ENCODE peak calls at places on chromosomes 1 and 21, in nine cellular contexts. A is tibial nerve, O is colonic mucosa, C is GM23248, T is K562, Y is fibroblast of lung, G is ovary, M is psoas muscle, S is sigmoid colon. K is an unnamed sample.

GRCh38 chr1:208203127-208203847 is 40.9 kb downstream of the PLXNA2 start:
- DNase-seq in T (no peak), C (peak; percentile 92), A (peak; percentile 44), Y (peak; percentile 58), S (no peak), M (no peak), G (peak; percentile 58), O (peak; percentile 87), K (no peak)

GRCh38 chr21:34791776-34792503 is 123.1 kb downstream of the CLIC6 start:
- DNase-seq in T (no peak), S (no peak), C (no peak), G (no peak), Y (no peak), M (no peak), O (no peak), A (no peak), K (no peak)

GRCh38 chr21:44869860-44870747 is 3.4 kb downstream of the PTTG1IP start:
- DNase-seq in C (peak; percentile 96), A (peak; percentile 65), T (no peak), O (no peak), Y (peak; percentile 88), M (peak; percentile 60), S (peak; percentile 88), G (peak; percentile 77), K (no peak)

GRCh38 chr21:23245231-23245630 is 2247.0 kb downstream of the NCAM2 start:
- DNase-seq in C (no peak), O (no peak), A (no peak), S (no peak), T (no peak), G (no peak), Y (no peak), M (no peak), K (no peak)

GRCh38 chr1:174815474-174815908 is 184.3 kb upstream of the CACYBP start:
- DNase-seq in M (no peak), S (no peak), C (no peak), G (no peak), O (no peak), A (no peak), Y (no peak), T (no peak), K (no peak)

GRCh38 chr1:51634618-51635017 is 17.7 kb downstream of the OSBPL9 start:
- DNase-seq in Y (no peak), G (no peak), S (no peak), M (no peak), O (no peak), T (no peak), C (no peak), A (no peak), K (no peak)

GRCh38 chr1:94382163-94382562 is 36.0 kb upstream of the ABCD3 start:
- DNase-seq in C (no peak), Y (no peak), T (no peak), A (no peak), G (no peak), O (peak; percentile 74), M (no peak), S (no peak), K (no peak)

GRCh38 chr1:30734106-30734505 is 10.7 kb upstream of the MATN1 start:
- DNase-seq in G (no peak), S (no peak), A (no peak), M (no peak), O (no peak), C (no peak), Y (no peak), T (no peak), K (no peak)

GRCh38 chr1:32989160-32989894 is 24.7 kb upstream of the RNF19B start:
- DNase-seq in G (peak; percentile 82), A (peak; percentile 73), C (peak; percentile 97), S (peak; percentile 91), O (peak; percentile 56), T (peak; percentile 63), M (peak; percentile 78), Y (peak; percentile 98), K (no peak)

GRCh38 chr1:54249798-54250497 is 50.0 kb downstream of the MRPL37 start:
- DNase-seq in G (no peak), A (peak; percentile 60), M (peak; percentile 58), S (no peak), T (no peak), O (no peak), Y (peak; percentile 63), C (peak; percentile 78), K (no peak)

GRCh38 chr1:155309423-155310021 is 856 bp downstream of the FDPS start:
- DNase-seq in A (no peak), M (no peak), G (peak; percentile 40), S (no peak), O (peak; percentile 53), C (peak; percentile 31), T (peak; percentile 54), Y (no peak), K (no peak)

GRCh38 chr1:243490748-243491686 is 235.2 kb downstream of the SDCCAG8 start:
- DNase-seq in C (peak; percentile 74), S (peak; percentile 64), Y (peak; percentile 56), M (no peak), T (no peak), O (no peak), A (no peak), G (no peak), K (no peak)

GRCh38 chr1:214506972-214507431 is 44.4 kb downstream of the PTPN14 start:
- DNase-seq in O (peak; percentile 80), A (no peak), Y (no peak), T (no peak), M (no peak), S (no peak), C (no peak), G (no peak), K (no peak)

GRCh38 chr1:111912116-111912515 is 77.4 kb downstream of the KCND3 start:
- DNase-seq in C (no peak), T (no peak), O (no peak), S (no peak), G (no peak), M (no peak), Y (no peak), A (no peak), K (no peak)

GRCh38 chr1:58754683-58755467 is 29.0 kb downstream of the JUN start:
- DNase-seq in M (no peak), G (no peak), T (peak; percentile 24), Y (no peak), S (no peak), C (no peak), A (no peak), O (no peak), K (no peak)

GRCh38 chr1:89930579-89930978 is 64.3 kb upstream of the ZNF326 start:
- DNase-seq in G (no peak), C (no peak), O (no peak), T (no peak), S (no peak), Y (no peak), A (no peak), M (no peak), K (no peak)

GRCh38 chr1:208409171-208409570 is 165.0 kb upstream of the PLXNA2 start:
- DNase-seq in O (no peak), C (no peak), S (no peak), Y (no peak), M (no peak), A (no peak), T (no peak), G (no peak), K (no peak)

GRCh38 chr21:33360281-33360680 is 35.5 kb downstream of the IFNAR1 start:
- DNase-seq in A (no peak), C (peak; percentile 81), Y (peak; percentile 53), S (no peak), M (no peak), T (no peak), O (no peak), G (peak; percentile 44), K (no peak)

GRCh38 chr1:203380395-203381150 is 29.7 kb upstream of the FMOD start:
- DNase-seq in Y (no peak), M (no peak), O (no peak), A (no peak), G (peak; percentile 16), S (no peak), T (no peak), C (no peak), K (no peak)

GRCh38 chr1:52571783-52572182 is 18.9 kb upstream of the TUT4 start:
- DNase-seq in T (peak; percentile 37), S (no peak), O (no peak), A (no peak), G (no peak), C (no peak), M (no peak), Y (peak; percentile 66), K (no peak)

GRCh38 chr1:235073331-235073967 is 55.2 kb downstream of the TOMM20 start:
- DNase-seq in O (peak; percentile 84), C (peak; percentile 57), M (peak; percentile 94), A (no peak), G (no peak), S (no peak), Y (no peak), T (no peak), K (no peak)

GRCh38 chr1:234114648-234115307 is 210.3 kb downstream of the SLC35F3 start:
- DNase-seq in M (no peak), C (peak; percentile 78), S (no peak), Y (peak; percentile 69), A (peak; percentile 54), T (peak; percentile 35), O (peak; percentile 36), G (peak; percentile 24), K (peak; percentile 47)

DNA sequence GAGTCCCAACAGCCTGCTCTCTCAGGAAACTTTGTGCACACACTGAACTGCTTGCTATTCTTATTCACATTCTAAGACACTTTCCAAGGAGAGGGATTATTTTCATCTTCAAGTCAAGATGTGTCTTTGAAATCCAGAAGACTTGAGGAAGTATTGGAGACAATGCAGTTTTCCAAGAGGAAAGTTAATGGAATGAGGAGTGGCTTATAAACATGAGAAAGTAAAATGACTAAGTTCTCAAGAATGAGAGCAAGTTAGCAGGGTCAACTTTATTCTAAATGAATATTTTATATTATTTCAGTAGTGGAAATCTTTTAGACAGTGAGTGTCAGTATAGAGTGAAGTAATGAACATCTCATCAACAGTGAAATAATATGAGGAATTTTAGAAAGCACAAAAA is 1239.3 kb downstream of the MRPL39 start:
- DNase-seq in S (no peak), Y (no peak), A (no peak), C (no peak), O (no peak), M (no peak), G (no peak), T (no peak), K (no peak)
- H3K9me3 ChIP-seq in S (no peaks in the 10 kb centered on the region), Y (no peaks in the 10 kb centered on the region), A (no peaks in the 10 kb centered on the region), C (peaks cover 3% of the 10 kb centered on the region), O (no peaks in the 10 kb centered on the region), M (no peaks in the 10 kb centered on the region), G (no peaks in the 10 kb centered on the region), T (no peaks in the 10 kb centered on the region), K (no peaks in the 10 kb centered on the region)

GRCh38 chr21:31409849-31410762 is 66.0 kb upstream of the TIAM1 start:
- DNase-seq in Y (no peak), A (no peak), O (no peak), G (no peak), S (no peak), M (no peak), C (no peak), T (no peak), K (no peak)
- H3K4me1 ChIP-seq in Y (no peaks in the 10 kb centered on the region), A (peaks cover 18% of the 10 kb centered on the region), O (no peaks in the 10 kb centered on the region), G (peaks cover 3% of the 10 kb centered on the region), S (no peaks in the 10 kb centered on the region), M (no peaks in the 10 kb centered on the region), C (no peaks in the 10 kb centered on the region), T (no peaks in the 10 kb centered on the region), K (no peaks in the 10 kb centered on the region)

GRCh38 chr1:2966435-2966834 is 54.8 kb upstream of the ACTRT2 start:
- DNase-seq in Y (no peak), M (peak; percentile 2), T (no peak), G (no peak), A (no peak), S (peak; percentile 30), O (no peak), C (no peak), K (no peak)
- H3K9me3 ChIP-seq in Y (no peaks in the 10 kb centered on the region), M (no peaks in the 10 kb centered on the region), T (no peaks in the 10 kb centered on the region), G (no peaks in the 10 kb centered on the region), A (no peaks in the 10 kb centered on the region), S (no peaks in the 10 kb centered on the region), O (no peaks in the 10 kb centered on the region), C (no peaks in the 10 kb centered on the region), K (peaks cover 35% of the 10 kb centered on the region)

GRCh38 chr1:206963740-206964139 is 6.5 kb downstream of the FCAMR start:
- DNase-seq in T (no peak), Y (no peak), O (no peak), S (no peak), C (no peak), G (no peak), A (no peak), M (no peak), K (no peak)
- H3K4me1 ChIP-seq in T (peaks cover 5% of the 10 kb centered on the region), Y (no peaks in the 10 kb centered on the region), O (peaks cover 25% of the 10 kb centered on the region), S (no peaks in the 10 kb centered on the region), C (no peaks in the 10 kb centered on the region), G (no peaks in the 10 kb centered on the region), A (peaks cover 4% of the 10 kb centered on the region), M (no peaks in the 10 kb centered on the region), K (no peaks in the 10 kb centered on the region)

K was measured in iPS DF 6.9.